ENCODE peak calls at places on chromosome 4, in nine cellular contexts. H is HS-5, P is dorsolateral prefrontal cortex, F is NCI-H226, S is non-pigmented ciliary epithelial cell, V is activated T-cell treated with anti-CD3 and anti-CD28 coated beads for 48 hours, T is HEK293T, Q is tibial artery, K is DND-41. G is an unnamed sample.

GRCh38 chr4:1192493-1193205 is 20.3 kb upstream of the SPON2 start:
- DNase-seq in H (no peak), P (peak; percentile 32), F (peak; percentile 63), S (no peak), V (no peak), T (no peak), Q (peak; percentile 28), K (peak; percentile 3), G (peak; percentile 59)

GRCh38 chr4:40038972-40039371 is 17.7 kb upstream of the N4BP2 start:
- DNase-seq in H (peak; percentile 74), P (no peak), F (no peak), S (no peak), V (no peak), T (no peak), Q (no peak), K (no peak), G (no peak)

GRCh38 chr4:107027379-107027778 is 8.7 kb downstream of the DKK2 start:
- DNase-seq in H (no peak), P (no peak), F (no peak), S (no peak), V (no peak), T (no peak), Q (no peak), K (no peak), G (no peak)

GRCh38 chr4:183289688-183290087 is 30.4 kb downstream of the CLDN22 start:
- DNase-seq in H (no peak), P (no peak), F (peak; percentile 9), S (no peak), V (no peak), T (peak; percentile 10), Q (no peak), K (peak; percentile 7), G (no peak)

GRCh38 chr4:23811045-23811620 is 78.7 kb downstream of the PPARGC1A start:
- DNase-seq in H (no peak), P (no peak), F (no peak), S (no peak), V (no peak), T (no peak), Q (no peak), K (no peak), G (no peak)

GRCh38 chr4:184355111-184355604 is 119.2 kb downstream of the IRF2 start:
- DNase-seq in H (peak; percentile 68), P (no peak), F (peak; percentile 32), S (peak; percentile 77), V (no peak), T (no peak), Q (peak; percentile 64), K (peak; percentile 53), G (no peak)

GRCh38 chr4:157075811-157076577 is at the start of gene GLRB:
- DNase-seq in H (no peak), P (peak; percentile 44), F (no peak), S (no peak), V (no peak), T (peak; percentile 69), Q (peak; percentile 19), K (no peak), G (no peak)

GRCh38 chr4:1564535-1565375 is 119.4 kb downstream of the FAM53A start:
- DNase-seq in H (no peak), P (no peak), F (no peak), S (no peak), V (no peak), T (no peak), Q (no peak), K (no peak), G (no peak)

GRCh38 chr4:39066371-39066770 is 4.3 kb downstream of the KLHL5 start:
- DNase-seq in H (no peak), P (no peak), F (no peak), S (no peak), V (no peak), T (no peak), Q (no peak), K (no peak), G (no peak)

GRCh38 chr4:142615324-142615665 is 230.8 kb downstream of the INPP4B start:
- DNase-seq in H (peak; percentile 54), P (no peak), F (peak; percentile 79), S (peak; percentile 60), V (no peak), T (no peak), Q (no peak), K (no peak), G (no peak)

GRCh38 chr4:2745981-2746806 is 9.9 kb downstream of the TNIP2 start:
- DNase-seq in H (peak; percentile 36), P (no peak), F (no peak), S (no peak), V (peak; percentile 90), T (no peak), Q (peak; percentile 56), K (no peak), G (no peak)

GRCh38 chr4:114597410-114598115 is 1.0 kb upstream of the UGT8 start:
- DNase-seq in H (no peak), P (peak; percentile 65), F (no peak), S (no peak), V (no peak), T (no peak), Q (no peak), K (no peak), G (no peak)

GRCh38 chr4:185256444-185256843 is 47.0 kb downstream of the SNX25 start:
- DNase-seq in H (no peak), P (no peak), F (peak; percentile 56), S (no peak), V (no peak), T (no peak), Q (no peak), K (no peak), G (no peak)

GRCh38 chr4:139084425-139085093 is 69.0 kb downstream of the NOCT start:
- DNase-seq in H (peak; percentile 13), P (no peak), F (no peak), S (no peak), V (no peak), T (peak; percentile 72), Q (no peak), K (no peak), G (no peak)

GRCh38 chr4:80931645-80932215 is 98.8 kb upstream of the BMP3 start:
- DNase-seq in H (no peak), P (no peak), F (no peak), S (no peak), V (no peak), T (no peak), Q (no peak), K (no peak), G (no peak)

GRCh38 chr4:142274137-142274536 is 572.0 kb downstream of the INPP4B start:
- DNase-seq in H (peak; percentile 23), P (no peak), F (peak; percentile 39), S (peak; percentile 48), V (no peak), T (no peak), Q (no peak), K (no peak), G (no peak)

GRCh38 chr4:55395529-55396304 is at the start of gene TMEM165:
- DNase-seq in H (peak; percentile 62), P (peak; percentile 89), F (peak; percentile 89), S (no peak), V (peak; percentile 89), T (peak; percentile 86), Q (peak; percentile 88), K (peak; percentile 87), G (peak; percentile 92)

GRCh38 chr4:29972121-29972520 is 748.0 kb upstream of the PCDH7 start:
- DNase-seq in H (peak; percentile 22), P (no peak), F (no peak), S (no peak), V (no peak), T (no peak), Q (no peak), K (no peak), G (no peak)

GRCh38 chr4:40401646-40402045 is 66.5 kb downstream of the CHRNA9 start:
- DNase-seq in H (no peak), P (no peak), F (no peak), S (no peak), V (no peak), T (no peak), Q (no peak), K (no peak), G (no peak)

GRCh38 chr4:145048817-145049216 is 49.2 kb downstream of the ANAPC10 start:
- DNase-seq in H (no peak), P (no peak), F (no peak), S (no peak), V (no peak), T (no peak), Q (no peak), K (no peak), G (no peak)

GRCh38 chr4:24476209-24476781 is 108.1 kb downstream of the DHX15 start:
- DNase-seq in H (no peak), P (no peak), F (no peak), S (no peak), V (no peak), T (no peak), Q (no peak), K (no peak), G (no peak)

GRCh38 chr4:102064747-102065442 is 274.4 kb downstream of the BANK1 start:
- DNase-seq in H (no peak), P (no peak), F (no peak), S (no peak), V (no peak), T (no peak), Q (no peak), K (no peak), G (no peak)

GRCh38 chr4:173793937-173794510 is 264.0 kb upstream of the HAND2 start:
- DNase-seq in H (no peak), P (no peak), F (no peak), S (peak; percentile 23), V (no peak), T (no peak), Q (no peak), K (no peak), G (no peak)

GRCh38 chr4:180563977-180564376 is 1679.2 kb upstream of the TENM3 start:
- DNase-seq in H (no peak), P (no peak), F (no peak), S (no peak), V (no peak), T (no peak), Q (no peak), K (no peak), G (no peak)